ENCODE peak calls at places on chromosomes 7 and 10, in six cellular contexts. Y is BJ, D is cardiac fibroblast, W is suprapubic skin, G is HFF-Myc, L is H9. T is an unnamed sample.

GRCh38 chr7:7897509-7897908 is 71.1 kb upstream of the GLCCI1 start:
- DNase-seq in Y (peak), D (no peak), W (no peak), G (no peak), L (no peak), T (no peak)

GRCh38 chr10:78437407-78437768 is 403.7 kb downstream of the RPS24 start:
- DNase-seq in Y (no peak), D (no peak), W (no peak), G (no peak), L (no peak), T (no peak)

GRCh38 chr10:13113544-13113943 is 13.6 kb downstream of the OPTN start:
- DNase-seq in Y (no peak), D (no peak), W (no peak), G (no peak), L (no peak), T (no peak)

GRCh38 chr7:113289140-113289740 is 170.9 kb upstream of the SMIM30 start:
- DNase-seq in Y (no peak), D (peak), W (no peak), G (peak), L (no peak), T (peak)

GRCh38 chr7:22499044-22499443 is 944 bp downstream of the STEAP1B start:
- DNase-seq in Y (no peak), D (no peak), W (no peak), G (no peak), L (no peak), T (no peak)

GRCh38 chr7:77734590-77735421 is 38.5 kb downstream of the RSBN1L start:
- DNase-seq in Y (no peak), D (no peak), W (no peak), G (no peak), L (no peak), T (no peak)

GRCh38 chr10:110993024-110993693 is 73.8 kb downstream of the SHOC2 start:
- DNase-seq in Y (peak), D (peak), W (no peak), G (peak), L (no peak), T (peak)

GRCh38 chr7:50552921-50553320 is 12.3 kb downstream of the DDC start:
- DNase-seq in Y (no peak), D (peak), W (no peak), G (no peak), L (no peak), T (peak)

GRCh38 chr7:36393826-36394225 is 4.2 kb downstream of the ANLN start:
- DNase-seq in Y (no peak), D (no peak), W (no peak), G (no peak), L (no peak), T (no peak)

GRCh38 chr7:95411036-95411435 is 14.9 kb upstream of the PON3 start:
- DNase-seq in Y (no peak), D (no peak), W (no peak), G (peak), L (no peak), T (no peak)

GRCh38 chr7:154789404-154789803 is 213.5 kb downstream of the PAXIP1 start:
- DNase-seq in Y (no peak), D (no peak), W (peak), G (no peak), L (no peak), T (no peak)

GRCh38 chr10:69645296-69645665 is 15.2 kb downstream of the FAM241B start:
- DNase-seq in Y (no peak), D (no peak), W (peak), G (no peak), L (no peak), T (no peak)

GRCh38 chr10:58219875-58220274 is 47.8 kb downstream of the IPMK start:
- DNase-seq in Y (no peak), D (no peak), W (no peak), G (no peak), L (no peak), T (no peak)

GRCh38 chr7:158805414-158805813 is 23.9 kb downstream of the ESYT2 start:
- DNase-seq in Y (no peak), D (no peak), W (no peak), G (no peak), L (no peak), T (no peak)

GRCh38 chr7:116836911-116837310 is 25.5 kb upstream of the CAPZA2 start:
- DNase-seq in Y (no peak), D (no peak), W (no peak), G (no peak), L (no peak), T (no peak)

GRCh38 chr7:158816995-158817394 is 12.3 kb downstream of the ESYT2 start:
- DNase-seq in Y (no peak), D (no peak), W (no peak), G (no peak), L (no peak), T (no peak)

GRCh38 chr7:123498651-123499050 is 35.7 kb downstream of the IQUB start:
- DNase-seq in Y (no peak), D (no peak), W (no peak), G (no peak), L (no peak), T (no peak)

GRCh38 chr7:81161459-81162075 is 242.7 kb upstream of the SEMA3C start:
- DNase-seq in Y (peak), D (peak), W (no peak), G (peak), L (no peak), T (peak)

GRCh38 chr10:314871-315270 is 179.6 kb downstream of the ZMYND11 start:
- DNase-seq in Y (no peak), D (no peak), W (no peak), G (no peak), L (no peak), T (no peak)

GRCh38 chr7:44530990-44531389 is 10.1 kb downstream of the NPC1L1 start:
- DNase-seq in Y (no peak), D (no peak), W (no peak), G (no peak), L (no peak), T (no peak)

GRCh38 chr10:9786576-9786975 is 1231.1 kb upstream of the CELF2 start:
- DNase-seq in Y (no peak), D (no peak), W (no peak), G (no peak), L (no peak), T (no peak)

GRCh38 chr10:44312401-44312800 is 72.5 kb downstream of the CXCL12 start:
- DNase-seq in Y (no peak), D (no peak), W (no peak), G (no peak), L (no peak), T (no peak)

GRCh38 chr10:120386896-120387295 is 70.1 kb upstream of the PLPP4 start:
- DNase-seq in Y (no peak), D (no peak), W (no peak), G (no peak), L (no peak), T (no peak)

GRCh38 chr10:73480158-73480557 is 15.7 kb downstream of the PPP3CB start:
- DNase-seq in Y (no peak), D (peak), W (no peak), G (no peak), L (no peak), T (no peak)

GRCh38 chr10:21011433-21012018 is 114.4 kb upstream of the NEBL start:
- DNase-seq in Y (no peak), D (no peak), W (no peak), G (no peak), L (no peak), T (no peak)

DNA sequence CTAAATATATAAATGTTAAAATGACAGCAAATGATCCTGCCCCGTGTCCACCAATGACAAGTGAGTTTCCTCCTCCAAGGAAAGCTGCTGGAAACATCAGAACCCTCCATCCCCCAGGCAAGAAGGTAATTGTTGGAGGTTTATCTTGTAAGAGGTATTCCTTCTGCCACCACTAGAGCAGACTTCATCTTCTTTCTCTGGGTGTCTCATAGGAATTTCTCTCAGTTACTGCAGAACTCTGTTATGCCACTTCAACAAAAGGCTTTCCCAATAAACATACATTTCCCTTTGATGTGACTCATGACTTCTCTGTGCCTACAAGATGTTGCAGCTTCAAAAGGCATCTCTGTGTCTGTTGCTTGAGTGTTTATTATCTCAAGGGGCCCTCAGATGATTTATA is 279.1 kb downstream of the BMPER start:
- DNase-seq in Y (no peak), D (no peak), W (no peak), G (no peak), L (no peak), T (no peak)
- TF ChIP-seq CTCF in Y (peak), D (peak), W (no peak), G (no peak), L (peak), T (no peak)

GRCh38 chr7:55545496-55545895 is 26.8 kb downstream of the VOPP1 start:
- DNase-seq in Y (no peak), D (peak), W (no peak), G (no peak), L (no peak), T (no peak)
- TF ChIP-seq CTCF in Y (no peak), D (no peak), W (no peak), G (no peak), L (no peak), T (no peak)

GRCh38 chr10:8052970-8053445 is 1.5 kb upstream of the GATA3 start:
- DNase-seq in Y (no peak), D (no peak), W (no peak), G (no peak), L (no peak), T (no peak)
- TF ChIP-seq CTCF in Y (no peak), D (no peak), W (no peak), G (peak), L (no peak), T (no peak)

GRCh38 chr7:27098493-27099223 is 2.9 kb upstream of the HOXA1 start:
- DNase-seq in Y (no peak), D (no peak), W (peak), G (no peak), L (no peak), T (no peak)
- TF ChIP-seq CTCF in Y (no peak), D (no peak), W (no peak), G (no peak), L (no peak), T (no peak)

GRCh38 chr7:42127232-42127622 is 109.8 kb downstream of the GLI3 start:
- DNase-seq in Y (no peak), D (no peak), W (no peak), G (no peak), L (no peak), T (no peak)

GRCh38 chr7:42126475-42127231 is 110.4 kb downstream of the GLI3 start:
- DNase-seq in Y (no peak), D (no peak), W (no peak), G (no peak), L (no peak), T (no peak)

GRCh38 chr7:42123716-42124115 is 113.3 kb downstream of the GLI3 start:
- DNase-seq in Y (no peak), D (no peak), W (no peak), G (no peak), L (no peak), T (no peak)

GRCh38 chr7:42125321-42125720 is 111.7 kb downstream of the GLI3 start:
- DNase-seq in Y (no peak), D (no peak), W (no peak), G (no peak), L (no peak), T (no peak)

GRCh38 chr7:42128703-42129102 is 108.3 kb downstream of the GLI3 start:
- DNase-seq in Y (no peak), D (no peak), W (no peak), G (no peak), L (no peak), T (no peak)
- TF ChIP-seq CTCF in Y (peak), D (peak), W (no peak), G (no peak), L (peak), T (peak)

GRCh38 chr10:18282094-18282493 is 141.9 kb downstream of the CACNB2 start:
- DNase-seq in Y (no peak), D (no peak), W (no peak), G (no peak), L (no peak), T (no peak)
- TF ChIP-seq CTCF in Y (no peak), D (no peak), W (no peak), G (no peak), L (no peak), T (no peak)

DNA sequence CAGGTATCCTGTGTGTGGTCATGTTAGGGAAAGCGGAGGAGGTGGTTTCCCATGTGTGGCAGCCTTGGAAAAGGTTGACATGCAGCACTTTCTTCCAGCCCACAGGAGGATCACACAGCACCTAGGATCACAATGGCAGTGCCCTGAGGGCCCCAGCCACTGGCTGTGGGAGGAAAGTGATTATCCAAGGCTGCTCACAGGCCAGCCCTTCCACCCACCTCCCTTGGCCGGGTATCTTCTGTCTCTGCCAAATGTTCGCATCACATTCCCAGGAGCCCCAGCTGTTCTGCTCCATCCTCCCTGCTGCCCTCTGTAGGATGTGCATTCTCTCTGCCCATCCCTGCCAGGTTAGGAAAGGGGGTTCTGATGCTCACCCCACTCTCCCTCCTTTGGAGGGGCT is 2.5 kb upstream of the MLXIPL start:
- DNase-seq in Y (no peak), D (peak), W (no peak), G (no peak), L (no peak), T (no peak)
- TF ChIP-seq CTCF in Y (peak), D (no peak), W (no peak), G (peak), L (peak), T (peak)

GRCh38 chr10:24622781-24623301 is 100.8 kb downstream of the ARHGAP21 start:
- DNase-seq in Y (no peak), D (peak), W (no peak), G (no peak), L (no peak), T (no peak)

GRCh38 chr10:24616536-24616935 is 107.2 kb downstream of the ARHGAP21 start:
- DNase-seq in Y (no peak), D (no peak), W (no peak), G (no peak), L (no peak), T (no peak)

GRCh38 chr10:24618401-24618800 is 105.3 kb downstream of the ARHGAP21 start:
- DNase-seq in Y (no peak), D (no peak), W (no peak), G (no peak), L (no peak), T (no peak)

DNA sequence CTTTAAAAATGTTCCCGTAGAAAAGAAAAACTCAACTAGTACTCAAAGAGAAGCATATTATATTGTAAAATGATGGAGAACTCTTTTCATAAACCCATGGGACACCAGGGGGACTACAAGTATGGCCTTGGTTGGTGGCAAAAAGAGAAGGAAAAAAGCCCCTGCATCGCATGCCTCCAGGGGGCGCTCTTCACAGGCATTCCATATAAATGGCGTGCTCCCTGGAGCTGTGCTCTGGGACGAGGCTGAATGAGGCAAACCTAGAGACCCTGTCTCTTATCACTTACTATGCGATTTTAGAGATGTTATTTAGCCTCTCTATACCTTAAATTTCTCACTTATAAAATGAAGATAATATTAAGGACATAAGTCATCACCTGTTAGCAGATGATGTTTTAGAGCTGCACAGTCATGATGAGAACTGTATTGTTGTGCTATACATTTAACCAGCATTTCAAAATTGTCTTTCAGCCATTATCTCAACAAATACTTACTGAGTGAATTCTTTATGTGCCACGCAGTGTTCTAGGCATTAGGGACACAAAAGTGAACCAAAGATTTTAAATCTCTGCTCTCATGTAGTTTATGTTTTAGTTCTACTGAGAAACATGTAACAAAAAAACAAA is 105.8 kb downstream of the ARHGAP21 start:
- DNase-seq in Y (no peak), D (peak), W (no peak), G (peak), L (peak), T (no peak)
- TF ChIP-seq CTCF in Y (peak), D (peak), W (peak), G (peak), L (peak), T (peak)